ENCODE peak calls at places on chromosomes 16 and 17, in eight cellular contexts. O is AG10803, C is SK-N-SH, X is H1, H is adrenal gland, B is esophagus squamous epithelium, P is neural progenitor cell, E is choroid plexus epithelial cell. J is an unnamed sample.

GRCh38 chr17:73645050-73645871 is 1.0 kb upstream of the SDK2 start:
- DNase-seq in O (peak), C (peak), X (no peak), H (peak), B (no peak), P (peak), E (peak), J (no peak)

GRCh38 chr17:8681175-8681949 is 50.8 kb upstream of the MYH10 start:
- DNase-seq in O (peak), C (peak), X (no peak), H (no peak), B (no peak), P (no peak), E (peak), J (peak)

GRCh38 chr17:15414502-15415348 is 52.7 kb downstream of the CDRT4 start:
- DNase-seq in O (no peak), C (no peak), X (no peak), H (no peak), B (no peak), P (peak), E (no peak), J (no peak)

GRCh38 chr17:7703584-7704574 is 1.1 kb upstream of the EFNB3 start:
- DNase-seq in O (peak), C (peak), X (peak), H (no peak), B (no peak), P (peak), E (peak), J (no peak)

GRCh38 chr17:64994281-64994680 is 62.3 kb downstream of the GNA13 start:
- DNase-seq in O (no peak), C (no peak), X (no peak), H (no peak), B (no peak), P (no peak), E (no peak), J (no peak)

GRCh38 chr16:1999866-2000514 is 9.6 kb downstream of the ZNF598 start:
- DNase-seq in O (no peak), C (no peak), X (no peak), H (no peak), B (no peak), P (no peak), E (no peak), J (no peak)

GRCh38 chr17:9104370-9105041 is 83.2 kb downstream of the NTN1 start:
- DNase-seq in O (no peak), C (no peak), X (no peak), H (no peak), B (no peak), P (no peak), E (no peak), J (no peak)

GRCh38 chr16:57734925-57735754 is 430 bp upstream of the KATNB1 start:
- DNase-seq in O (peak), C (peak), X (peak), H (peak), B (peak), P (peak), E (peak), J (peak)

GRCh38 chr16:49993579-49993978 is 31.4 kb upstream of the CNEP1R1 start:
- DNase-seq in O (peak), C (no peak), X (no peak), H (no peak), B (no peak), P (no peak), E (no peak), J (no peak)

GRCh38 chr17:52027081-52027480 is 131.4 kb downstream of the CA10 start:
- DNase-seq in O (no peak), C (no peak), X (no peak), H (no peak), B (no peak), P (no peak), E (no peak), J (no peak)

GRCh38 chr16:87725596-87726235 is 40.1 kb downstream of the KLHDC4 start:
- DNase-seq in O (peak), C (no peak), X (no peak), H (no peak), B (no peak), P (no peak), E (peak), J (peak)

GRCh38 chr17:5014357-5014756 is 16.6 kb downstream of the KIF1C start:
- DNase-seq in O (no peak), C (no peak), X (no peak), H (no peak), B (no peak), P (no peak), E (no peak), J (no peak)

GRCh38 chr16:17555176-17555575 is 84.4 kb upstream of the XYLT1 start:
- DNase-seq in O (peak), C (no peak), X (no peak), H (no peak), B (no peak), P (no peak), E (peak), J (peak)

GRCh38 chr17:38942641-38943040 is 17.2 kb downstream of the LASP1NB start:
- DNase-seq in O (no peak), C (no peak), X (no peak), H (no peak), B (no peak), P (no peak), E (no peak), J (no peak)

GRCh38 chr16:89052824-89053724 is 40.6 kb upstream of the ACSF3 start:
- DNase-seq in O (peak), C (peak), X (no peak), H (no peak), B (no peak), P (no peak), E (no peak), J (no peak)

GRCh38 chr17:58280480-58281217 is at the start of gene MPO:
- DNase-seq in O (no peak), C (peak), X (no peak), H (no peak), B (no peak), P (no peak), E (no peak), J (no peak)

GRCh38 chr17:15399443-15399842 is 58.0 kb upstream of the TEKT3 start:
- DNase-seq in O (no peak), C (no peak), X (no peak), H (no peak), B (no peak), P (no peak), E (no peak), J (no peak)

GRCh38 chr17:19551148-19551547 is 17.5 kb downstream of the SLC47A1 start:
- DNase-seq in O (no peak), C (no peak), X (no peak), H (no peak), B (no peak), P (no peak), E (no peak), J (no peak)

GRCh38 chr17:40073454-40074174 is 10.8 kb downstream of the THRA start:
- DNase-seq in O (no peak), C (no peak), X (no peak), H (no peak), B (no peak), P (no peak), E (no peak), J (no peak)

GRCh38 chr17:6420173-6420641 is 14.7 kb downstream of the AIPL1 start:
- DNase-seq in O (no peak), C (no peak), X (peak), H (no peak), B (no peak), P (peak), E (peak), J (no peak)

GRCh38 chr16:71712501-71712900 is 12.0 kb downstream of the PHLPP2 start:
- DNase-seq in O (no peak), C (no peak), X (no peak), H (no peak), B (no peak), P (no peak), E (no peak), J (no peak)

GRCh38 chr17:47305302-47305923 is 18.3 kb upstream of the EFCAB13 start:
- DNase-seq in O (peak), C (no peak), X (no peak), H (no peak), B (no peak), P (no peak), E (peak), J (peak)

GRCh38 chr17:36726199-36726598 is 124.8 kb downstream of the MRM1 start:
- DNase-seq in O (no peak), C (no peak), X (no peak), H (no peak), B (no peak), P (no peak), E (no peak), J (no peak)

GRCh38 chr16:67531247-67531646 is 2.6 kb downstream of the RIPOR1 start:
- DNase-seq in O (no peak), C (no peak), X (no peak), H (no peak), B (no peak), P (no peak), E (no peak), J (no peak)

GRCh38 chr17:31564883-31565297 is 173.4 kb downstream of the RAB11FIP4 start:
- DNase-seq in O (peak), C (peak), X (no peak), H (no peak), B (no peak), P (peak), E (peak), J (no peak)

GRCh38 chr17:58191259-58191896 is 1.1 kb upstream of the EPX start:
- DNase-seq in O (no peak), C (peak), X (no peak), H (no peak), B (no peak), P (no peak), E (no peak), J (no peak)

GRCh38 chr16:80844368-80844767 is 40.0 kb upstream of the CDYL2 start:
- DNase-seq in O (no peak), C (no peak), X (no peak), H (no peak), B (no peak), P (no peak), E (no peak), J (no peak)

GRCh38 chr16:50806099-50807062 is 64.5 kb downstream of the CYLD start:
- DNase-seq in O (peak), C (peak), X (peak), H (peak), B (peak), P (peak), E (peak), J (peak)

GRCh38 chr17:7704601-7705268 is at the start of gene EFNB3:
- DNase-seq in O (no peak), C (peak), X (peak), H (no peak), B (no peak), P (peak), E (peak), J (no peak)

GRCh38 chr17:7440113-7440822 is 956 bp downstream of the FGF11 start:
- DNase-seq in O (no peak), C (peak), X (peak), H (peak), B (no peak), P (peak), E (no peak), J (no peak)

GRCh38 chr17:79627766-79628690 is 17.2 kb upstream of the RBFOX3 start:
- DNase-seq in O (no peak), C (peak), X (peak), H (peak), B (no peak), P (no peak), E (no peak), J (no peak)

GRCh38 chr16:48613061-48613957 is 3.3 kb upstream of the N4BP1 start:
- DNase-seq in O (peak), C (no peak), X (no peak), H (no peak), B (no peak), P (no peak), E (peak), J (no peak)

GRCh38 chr17:77602883-77603640 is 355.4 kb upstream of the TNRC6C start:
- DNase-seq in O (no peak), C (peak), X (peak), H (no peak), B (no peak), P (no peak), E (no peak), J (no peak)

GRCh38 chr17:19579867-19580565 is 46.4 kb downstream of the SLC47A1 start:
- DNase-seq in O (no peak), C (peak), X (no peak), H (peak), B (no peak), P (peak), E (no peak), J (no peak)

DNA sequence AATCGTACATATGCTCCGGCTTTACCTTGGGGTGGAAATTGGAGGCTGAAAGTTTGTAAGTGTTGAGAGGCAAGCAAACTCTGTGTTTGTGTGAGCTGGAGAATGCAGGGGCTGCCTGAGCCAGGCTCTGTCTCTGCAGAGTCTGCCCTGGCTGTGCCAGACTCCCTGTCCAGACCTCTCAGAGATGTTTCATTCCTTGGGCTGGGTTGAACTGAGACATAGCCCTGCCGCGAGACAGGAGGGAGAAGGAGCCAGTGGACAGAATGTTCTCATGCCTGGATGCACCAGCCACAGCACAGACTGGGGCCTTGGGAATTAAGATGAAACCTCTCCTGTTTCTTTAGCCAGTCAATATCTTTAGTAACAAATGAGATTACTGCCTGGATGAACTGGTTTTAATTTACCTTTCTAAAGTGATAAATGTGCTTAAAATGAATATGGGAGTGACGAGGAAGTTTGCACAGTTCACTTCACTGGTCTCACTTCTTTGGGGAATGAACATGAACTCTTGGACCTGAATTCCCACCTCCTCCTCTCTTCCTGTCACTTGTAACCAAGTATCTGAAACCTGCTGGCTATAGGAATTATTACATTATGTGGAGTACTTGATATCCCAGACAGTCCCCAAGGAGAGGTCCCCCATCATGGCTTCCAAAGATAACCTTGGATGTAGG is 40.1 kb downstream of the YPEL2 start:
- DNase-seq in O (peak), C (no peak), X (no peak), H (no peak), B (no peak), P (no peak), E (peak), J (no peak)
- H3K4me3 ChIP-seq in O (no peak), C (no peak), X (no peak), H (no peak), B (no peak), P (peak), E (no peak), J (no peak)

GRCh38 chr17:75773121-75773807 is 8.3 kb upstream of the GALK1 start:
- DNase-seq in O (no peak), C (peak), X (no peak), H (no peak), B (no peak), P (no peak), E (no peak), J (no peak)
- TF ChIP-seq CTCF in O (no peak), C (peak), X (peak), H (no peak), B (no peak), P (no peak), E (no peak), J (no peak)

GRCh38 chr16:53061256-53061655 is 6.5 kb downstream of the CHD9 start:
- DNase-seq in O (no peak), C (no peak), X (no peak), H (no peak), B (no peak), P (no peak), E (no peak), J (no peak)
- H3K4me3 ChIP-seq in O (no peak), C (no peak), X (no peak), H (no peak), B (no peak), P (no peak), E (no peak), J (no peak)

GRCh38 chr17:28612936-28613872 is 781 bp downstream of the RSKR start:
- DNase-seq in O (peak), C (peak), X (peak), H (peak), B (no peak), P (peak), E (peak), J (no peak)
- TF ChIP-seq CTCF in O (peak), C (peak), X (peak), H (peak), B (peak), P (peak), E (peak), J (peak)